ENCODE peak calls at places on chromosomes 12 and 14, in ten cellular contexts. M, T, Q, C, P, U, G, Z, F and V are unnamed samples.

GRCh38 chr14:103273145-103273846 is 60.7 kb upstream of the EIF5 start:
- ATAC-seq in M (peak; percentile 67), T (peak; percentile 46), Q (peak; percentile 54), C (no peak), P (no peak), U (no peak), G (peak; percentile 43), Z (peak; percentile 51), F (peak; percentile 48), V (peak; percentile 28)

GRCh38 chr14:69449216-69449615 is 35.3 kb upstream of the PLEKHD1 start:
- ATAC-seq in M (no peak), T (no peak), Q (no peak), C (no peak), P (no peak), U (no peak), G (no peak), Z (no peak), F (no peak), V (no peak)

GRCh38 chr14:105069887-105070759 is 4.9 kb upstream of the GPR132 start:
- ATAC-seq in M (no peak), T (peak; percentile 58), Q (no peak), C (no peak), P (peak; percentile 80), U (peak; percentile 20), G (peak; percentile 47), Z (no peak), F (no peak), V (no peak)

GRCh38 chr12:3380200-3381020 is 110.6 kb upstream of the PRMT8 start:
- ATAC-seq in M (no peak), T (peak; percentile 66), Q (peak; percentile 69), C (no peak), P (no peak), U (no peak), G (peak; percentile 82), Z (peak; percentile 76), F (no peak), V (peak; percentile 57)

GRCh38 chr12:89333564-89334252 is 18.6 kb downstream of the DUSP6 start:
- ATAC-seq in M (peak; percentile 72), T (peak; percentile 67), Q (no peak), C (no peak), P (peak; percentile 88), U (peak; percentile 53), G (peak; percentile 67), Z (peak; percentile 76), F (no peak), V (peak; percentile 57)

GRCh38 chr12:123113038-123113437 is 37.9 kb downstream of the PITPNM2 start:
- ATAC-seq in M (no peak), T (no peak), Q (no peak), C (no peak), P (no peak), U (no peak), G (no peak), Z (no peak), F (no peak), V (no peak)

GRCh38 chr12:108140501-108140900 is 11.4 kb downstream of the WSCD2 start:
- ATAC-seq in M (no peak), T (no peak), Q (no peak), C (no peak), P (no peak), U (no peak), G (no peak), Z (no peak), F (no peak), V (no peak)

GRCh38 chr14:68949236-68949965 is 29.7 kb downstream of the ACTN1 start:
- ATAC-seq in M (no peak), T (no peak), Q (no peak), C (no peak), P (no peak), U (no peak), G (no peak), Z (no peak), F (no peak), V (no peak)

GRCh38 chr12:30105505-30105904 is 321.8 kb upstream of the TMTC1 start:
- ATAC-seq in M (no peak), T (no peak), Q (no peak), C (no peak), P (no peak), U (no peak), G (no peak), Z (no peak), F (no peak), V (no peak)

GRCh38 chr12:122895290-122895689 is 634 bp downstream of the VPS37B start:
- ATAC-seq in M (peak; percentile 11), T (peak; percentile 21), Q (peak; percentile 55), C (peak; percentile 46), P (no peak), U (no peak), G (peak; percentile 43), Z (peak; percentile 30), F (no peak), V (peak; percentile 12)